ENCODE peak calls at places on chromosomes 4 and X, in four cellular contexts. B is HFFc6, O is BJ, D is colonic mucosa. N is an unnamed sample.

GRCh38 chrX:73481521-73481920 is 34.7 kb downstream of the CDX4 start:
- DNase-seq in B (no peak), O (no peak), D (no peak), N (no peak)

GRCh38 chr4:113784497-113785254 is 23.1 kb upstream of the CAMK2D start:
- DNase-seq in B (peak; percentile 97), O (peak; percentile 85), D (no peak), N (peak; percentile 93)

GRCh38 chr4:56506110-56506705 is 617 bp downstream of the ARL9 start:
- DNase-seq in B (no peak), O (no peak), D (no peak), N (no peak)

GRCh38 chr4:123547167-123547817 is 150.7 kb downstream of the SPRY1 start:
- DNase-seq in B (no peak), O (no peak), D (peak; percentile 88), N (no peak)

GRCh38 chr4:4985844-4986243 is 33.4 kb downstream of the CYTL1 start:
- DNase-seq in B (peak; percentile 33), O (no peak), D (no peak), N (no peak)

GRCh38 chr4:152708806-152709205 is 29.0 kb upstream of the TMEM154 start:
- DNase-seq in B (no peak), O (no peak), D (no peak), N (no peak)

GRCh38 chr4:159010563-159011260 is 92.2 kb upstream of the RAPGEF2 start:
- DNase-seq in B (peak; percentile 29), O (peak; percentile 74), D (peak; percentile 55), N (peak; percentile 74)

GRCh38 chr4:152309418-152309817 is 226.5 kb downstream of the FBXW7 start:
- DNase-seq in B (peak; percentile 13), O (no peak), D (no peak), N (no peak)

GRCh38 chr4:6263541-6264540 is 5.8 kb upstream of the WFS1 start:
- DNase-seq in B (peak; percentile 50), O (no peak), D (no peak), N (peak; percentile 2)

DNA sequence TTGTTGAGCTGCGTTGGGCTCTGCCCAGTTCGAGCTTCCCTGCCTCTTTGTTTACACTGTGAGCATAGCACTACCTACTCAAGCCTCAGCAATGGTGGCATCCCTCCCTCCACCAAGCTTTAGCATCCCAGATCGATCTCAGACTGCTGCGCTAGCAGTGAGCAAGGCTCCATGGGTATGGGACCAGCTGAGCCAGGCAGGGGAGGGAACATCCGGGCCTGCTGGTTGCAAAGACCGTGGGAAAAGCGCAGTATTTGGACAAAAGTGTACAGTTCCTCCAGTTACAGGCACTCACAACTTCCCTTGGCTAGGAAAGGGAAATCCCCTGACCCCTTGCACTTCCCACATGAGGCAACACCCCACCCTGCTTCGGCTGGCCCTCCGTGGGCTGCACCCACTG is 26.5 kb downstream of the EGF start:
- DNase-seq in B (no peak), O (no peak), D (no peak), N (no peak)
- TF ChIP-seq CTCF in B (no peak), O (no peak), D (no peak), N (no peak)

GRCh38 chr4:7297881-7298280 is 105.5 kb downstream of the SORCS2 start:
- DNase-seq in B (no peak), O (no peak), D (no peak), N (no peak)

GRCh38 chr4:7296661-7297335 is 104.5 kb downstream of the SORCS2 start:
- DNase-seq in B (no peak), O (no peak), D (no peak), N (no peak)

GRCh38 chr4:7295201-7295916 is 103.0 kb downstream of the SORCS2 start:
- DNase-seq in B (no peak), O (no peak), D (peak; percentile 30), N (no peak)

GRCh38 chr4:7297374-7297773 is 105.0 kb downstream of the SORCS2 start:
- DNase-seq in B (no peak), O (no peak), D (no peak), N (no peak)

GRCh38 chr4:7295917-7296660 is 103.8 kb downstream of the SORCS2 start:
- DNase-seq in B (peak; percentile 35), O (no peak), D (peak; percentile 25), N (no peak)
- TF ChIP-seq CTCF in B (peak; percentile 87), O (peak; percentile 78), D (no peak), N (peak; percentile 82)

GRCh38 chrX:111164728-111165127 is 68.7 kb downstream of the PAK3 start:
- DNase-seq in B (no peak), O (no peak), D (no peak), N (no peak)
- TF ChIP-seq CTCF in B (no peak), O (peak; percentile 17), D (no peak), N (peak; percentile 44)

GRCh38 chr4:98745372-98745771 is 87.0 kb upstream of the TSPAN5 start:
- DNase-seq in B (peak; percentile 30), O (no peak), D (peak; percentile 42), N (no peak)
- TF ChIP-seq CTCF in B (peak; percentile 70), O (peak; percentile 52), D (no peak), N (peak; percentile 48)

DNA sequence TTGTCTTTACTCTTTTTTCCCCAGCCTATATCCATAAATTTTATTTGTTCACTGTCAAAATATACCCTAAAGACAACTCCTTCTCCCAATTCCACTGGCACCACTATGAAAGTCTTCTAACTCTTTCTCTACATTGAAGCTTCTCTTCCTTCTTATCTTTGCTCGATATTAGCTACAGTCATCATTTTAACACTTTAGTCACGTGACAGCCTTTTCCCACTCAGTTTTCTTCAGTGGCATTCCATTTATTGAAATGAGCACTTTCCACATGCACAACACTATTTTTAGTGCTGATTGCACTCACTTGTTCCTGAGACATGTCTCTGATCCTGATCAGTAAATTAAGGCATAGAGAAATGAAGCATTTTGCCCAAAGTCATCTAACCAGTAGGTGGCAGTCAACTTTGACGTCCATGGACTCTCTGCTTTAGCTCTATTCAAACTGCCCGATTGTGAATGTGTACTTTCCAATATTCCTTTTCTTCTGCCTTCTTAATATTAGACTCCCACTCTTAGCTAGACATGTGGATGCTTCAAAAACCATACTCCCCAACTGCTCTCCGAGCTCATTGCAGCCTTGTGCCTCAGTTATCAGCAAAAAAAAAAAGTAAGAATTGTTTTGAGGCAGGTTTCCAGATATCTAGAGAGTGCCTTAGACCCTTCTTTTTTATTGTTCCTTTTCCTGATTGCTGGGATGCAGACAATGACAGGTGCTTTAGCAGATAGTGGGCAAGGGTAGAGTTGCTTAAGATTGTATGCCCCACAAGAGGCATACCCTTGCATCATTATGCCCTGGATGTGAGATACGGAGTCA is 394.4 kb upstream of the ADGRL3 start:
- DNase-seq in B (no peak), O (no peak), D (no peak), N (no peak)
- TF ChIP-seq CTCF in B (peak; percentile 80), O (peak; percentile 46), D (peak; percentile 39), N (peak; percentile 59)

DNA sequence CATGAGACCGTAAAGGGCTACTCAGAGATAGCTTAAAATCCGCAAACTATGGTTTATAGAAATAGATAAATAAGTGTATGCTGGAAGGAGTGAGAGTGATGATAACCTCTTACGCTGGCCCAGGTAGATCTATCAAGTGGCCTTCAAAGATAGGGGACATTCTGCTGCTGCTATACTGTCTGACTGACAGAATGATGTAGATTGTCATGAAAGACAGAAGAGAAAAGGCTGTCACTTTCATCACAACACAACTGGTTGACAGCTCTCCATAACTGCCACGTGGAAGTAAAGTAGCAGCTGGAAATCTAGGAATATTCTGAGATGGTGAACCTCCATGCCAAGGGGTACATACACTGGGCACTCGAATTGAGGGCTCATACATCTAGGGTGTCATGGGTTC is 1333.6 kb upstream of the DIAPH2 start:
- DNase-seq in B (no peak), O (no peak), D (no peak), N (no peak)
- TF ChIP-seq CTCF in B (no peak), O (no peak), D (no peak), N (no peak)

GRCh38 chr4:140924761-140925392 is 168.7 kb upstream of the TBC1D9 start:
- DNase-seq in B (no peak), O (no peak), D (no peak), N (no peak)
- TF ChIP-seq CTCF in B (no peak), O (no peak), D (no peak), N (no peak)

GRCh38 chr4:179372242-179372641 is 1930.0 kb upstream of the AGA start:
- DNase-seq in B (no peak), O (no peak), D (no peak), N (no peak)
- TF ChIP-seq CTCF in B (no peak), O (no peak), D (no peak), N (no peak)

DNA sequence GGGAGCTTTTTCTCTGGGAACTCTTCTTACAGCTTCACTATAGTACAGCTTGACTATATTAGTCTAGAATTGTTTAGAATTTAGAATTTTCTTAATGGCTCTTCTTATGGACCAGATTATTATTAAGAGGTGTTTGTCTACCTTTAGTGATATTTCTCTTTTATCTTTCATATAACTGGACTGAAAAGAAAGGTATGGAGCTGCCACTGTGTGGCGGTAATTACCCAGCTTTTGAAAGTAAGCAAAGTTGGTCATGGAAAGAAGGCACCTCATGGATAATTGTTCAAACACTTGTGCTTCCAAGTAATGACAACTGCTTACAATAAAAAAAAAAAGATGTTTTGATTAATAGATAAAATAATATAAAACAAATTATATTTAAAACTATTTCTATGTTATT is 1112.5 kb downstream of the TECRL start:
- DNase-seq in B (no peak), O (no peak), D (no peak), N (no peak)
- TF ChIP-seq CTCF in B (no peak), O (no peak), D (no peak), N (no peak)

GRCh38 chr4:26611879-26612278 is 28.0 kb downstream of the TBC1D19 start:
- DNase-seq in B (no peak), O (no peak), D (no peak), N (no peak)

GRCh38 chr4:26609398-26609797 is 25.5 kb downstream of the TBC1D19 start:
- DNase-seq in B (no peak), O (no peak), D (no peak), N (no peak)

GRCh38 chr4:26613735-26614134 is 29.9 kb downstream of the TBC1D19 start:
- DNase-seq in B (no peak), O (no peak), D (no peak), N (no peak)

GRCh38 chr4:26609868-26610267 is 26.0 kb downstream of the TBC1D19 start:
- DNase-seq in B (no peak), O (no peak), D (no peak), N (no peak)

DNA sequence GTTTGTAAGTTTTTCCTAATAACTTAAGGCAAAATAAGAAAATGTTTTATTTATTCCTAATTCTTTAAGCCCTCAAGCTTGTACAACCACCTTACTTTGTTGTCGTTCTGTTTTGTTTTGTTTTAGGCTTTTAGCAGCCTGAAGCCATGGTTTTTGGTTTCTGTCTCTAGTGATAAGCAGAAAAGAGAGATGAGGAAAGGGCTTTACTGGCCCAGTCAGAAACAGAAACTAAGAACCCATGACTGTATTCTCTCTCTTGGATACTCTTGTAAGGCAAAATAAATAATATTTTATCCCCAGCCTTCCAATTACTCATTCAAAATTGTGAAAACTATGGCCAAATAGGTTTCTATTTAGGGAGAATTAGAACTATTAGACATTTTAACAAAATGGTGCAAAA is 29.4 kb downstream of the TBC1D19 start:
- DNase-seq in B (no peak), O (no peak), D (no peak), N (no peak)
- TF ChIP-seq CTCF in B (no peak), O (no peak), D (no peak), N (no peak)

N was measured in AG09309.